ENCODE peak calls at places on chromosomes 13 and 19, in six cellular contexts. T is mucosa of descending colon, R is IMR-90, N is ovary, M is left lung, W is cardiac muscle cell. E is an unnamed sample. For H3K36me3, the result is how much of the 10 kb centered on the place peaks cover.

GRCh38 chr19:6047741-6048231 is 62.5 kb downstream of the RFX2 start:
- DNase-seq in T (no peak), R (peak), N (no peak), M (no peak), W (peak), E (no peak)

GRCh38 chr19:12649941-12650340 is 16.6 kb downstream of the MAN2B1 start:
- DNase-seq in T (no peak), R (no peak), N (no peak), M (no peak), W (no peak), E (no peak)

GRCh38 chr13:93002071-93002470 is 224.5 kb upstream of the GPC6 start:
- DNase-seq in T (no peak), R (no peak), N (no peak), M (no peak), W (no peak), E (no peak)

GRCh38 chr19:19751846-19752245 is 18.9 kb upstream of the ZNF14 start:
- DNase-seq in T (no peak), R (no peak), N (no peak), M (no peak), W (no peak), E (no peak)

GRCh38 chr19:12647490-12648071 is 19.0 kb downstream of the MAN2B1 start:
- DNase-seq in T (peak), R (no peak), N (peak), M (peak), W (no peak), E (no peak)

GRCh38 chr13:40072663-40073120 is 417.2 kb downstream of the COG6 start:
- DNase-seq in T (no peak), R (no peak), N (no peak), M (no peak), W (peak), E (no peak)

GRCh38 chr13:104043184-104043583 is 977.0 kb upstream of the SLC10A2 start:
- DNase-seq in T (no peak), R (peak), N (no peak), M (no peak), W (no peak), E (no peak)

GRCh38 chr19:3284759-3285646 is 60.5 kb downstream of the CELF5 start:
- DNase-seq in T (peak), R (peak), N (peak), M (peak), W (peak), E (no peak)

GRCh38 chr13:97261254-97262015 is 39.3 kb downstream of the MBNL2 start:
- DNase-seq in T (no peak), R (no peak), N (no peak), M (no peak), W (no peak), E (no peak)

DNA sequence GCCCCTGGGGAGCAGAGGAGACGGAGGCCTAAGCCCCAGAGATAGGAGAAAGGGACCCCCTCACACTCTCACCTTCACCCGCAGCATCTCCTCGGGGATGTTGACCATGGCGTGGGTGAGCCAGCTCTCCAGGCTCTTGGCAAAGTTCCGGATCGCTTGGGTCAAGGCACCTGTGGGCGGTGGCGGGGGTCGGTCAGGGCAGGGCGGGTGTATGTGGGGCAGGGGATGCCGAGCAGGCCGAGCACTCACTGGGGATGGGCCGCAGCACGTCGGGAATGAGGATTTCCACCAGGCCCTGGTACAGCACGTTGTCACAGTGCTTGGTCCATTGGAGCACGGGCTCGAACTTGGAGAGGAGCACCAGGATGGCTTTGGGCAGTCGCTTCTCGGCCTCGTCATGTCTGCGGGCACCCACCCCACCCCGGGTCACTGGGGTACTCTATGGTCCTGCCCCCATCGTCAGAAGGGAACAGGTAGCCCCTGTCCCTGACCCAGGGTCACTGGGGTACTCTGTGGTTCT is 13.1 kb downstream of the DCAF15 start:
- DNase-seq in T (no peak), R (no peak), N (no peak), M (no peak), W (no peak), E (no peak)
- H3K36me3 ChIP-seq in T (under half), R (under half), N (under half), M (under half), W (under half), E (under half)

GRCh38 chr19:18470153-18470552 is 32.2 kb upstream of the ISYNA1 start:
- DNase-seq in T (no peak), R (no peak), N (no peak), M (no peak), W (peak), E (no peak)

GRCh38 chr19:18467978-18468377 is 30.0 kb upstream of the ISYNA1 start:
- DNase-seq in T (no peak), R (no peak), N (no peak), M (no peak), W (no peak), E (no peak)

GRCh38 chr19:18468930-18469244 is 31.0 kb upstream of the ISYNA1 start:
- DNase-seq in T (no peak), R (no peak), N (no peak), M (no peak), W (no peak), E (no peak)

GRCh38 chr19:18469245-18470107 is 31.5 kb upstream of the ISYNA1 start:
- DNase-seq in T (no peak), R (peak), N (peak), M (peak), W (peak), E (no peak)

GRCh38 chr19:18468517-18468916 is 30.6 kb upstream of the ISYNA1 start:
- DNase-seq in T (peak), R (no peak), N (no peak), M (no peak), W (no peak), E (no peak)
- H3K36me3 ChIP-seq in T (under half), R (under half), N (under half), M (under half), W (under half), E (under half)

GRCh38 chr13:45511310-45512147 is 46.8 kb downstream of the COG3 start:
- DNase-seq in T (no peak), R (peak), N (no peak), M (no peak), W (peak), E (no peak)

GRCh38 chr13:45506811-45507210 is 42.1 kb downstream of the COG3 start:
- DNase-seq in T (no peak), R (no peak), N (no peak), M (no peak), W (no peak), E (no peak)

GRCh38 chr13:45512148-45512498 is 47.4 kb downstream of the COG3 start:
- DNase-seq in T (no peak), R (peak), N (no peak), M (no peak), W (no peak), E (no peak)

DNA sequence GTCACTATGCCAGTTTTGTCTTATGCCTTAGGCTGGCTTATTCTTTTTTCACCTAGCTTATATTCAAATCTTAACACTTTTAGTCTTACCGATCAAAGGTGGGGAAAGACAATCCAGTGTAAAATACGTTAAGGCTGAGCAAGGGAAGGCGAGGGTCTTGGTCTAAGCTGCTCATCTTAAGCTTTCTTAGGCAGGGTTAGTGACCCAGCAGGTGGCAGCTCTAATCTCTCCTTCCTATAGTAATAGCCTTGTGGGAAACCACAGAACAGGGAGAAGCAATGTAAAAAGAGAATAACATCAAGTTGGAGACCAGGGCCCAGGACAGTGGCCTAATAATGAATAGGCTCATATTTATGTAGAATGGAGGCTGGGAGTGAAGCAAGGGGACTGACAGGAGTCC is 45.9 kb downstream of the COG3 start:
- DNase-seq in T (no peak), R (no peak), N (no peak), M (no peak), W (no peak), E (no peak)
- H3K36me3 ChIP-seq in T (under half), R (under half), N (under half), M (under half), W (under half), E (under half)

DNA sequence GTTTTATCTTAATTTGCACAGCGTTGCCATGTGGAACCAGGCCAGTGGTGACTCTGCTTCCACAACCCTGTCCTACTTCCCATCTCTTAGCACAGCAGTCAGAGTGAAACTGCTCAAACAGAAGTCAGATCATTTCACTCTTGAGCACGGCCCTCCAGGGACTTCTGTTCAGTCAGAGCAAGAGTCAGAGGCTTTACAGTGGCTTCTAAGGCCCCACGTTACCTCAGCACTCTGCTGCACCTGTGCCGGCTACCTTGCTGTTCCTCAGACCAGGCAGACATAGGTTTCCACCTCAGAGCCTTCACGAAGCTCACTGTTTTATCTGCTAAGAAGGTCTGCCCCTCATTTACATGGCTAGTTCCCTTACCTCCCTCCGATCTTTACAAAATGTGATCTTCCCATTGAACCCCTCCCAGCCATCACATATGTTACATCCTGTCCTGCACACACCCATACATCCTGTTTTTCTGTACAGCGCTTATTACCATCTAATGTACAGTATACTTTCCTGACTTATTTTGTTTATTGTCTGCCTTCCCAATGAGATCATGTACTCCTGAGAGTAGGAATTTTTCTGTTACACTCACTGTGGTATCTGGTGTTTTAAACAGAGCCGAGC is 41.6 kb downstream of the TM9SF2 start:
- DNase-seq in T (no peak), R (no peak), N (no peak), M (no peak), W (no peak), E (no peak)
- H3K36me3 ChIP-seq in T (under half), R (under half), N (under half), M (under half), W (half or more), E (under half)

GRCh38 chr19:16535381-16535780 is 6.9 kb downstream of the CHERP start:
- DNase-seq in T (no peak), R (no peak), N (no peak), M (no peak), W (no peak), E (no peak)

GRCh38 chr19:16532440-16533273 is 9.6 kb downstream of the CHERP start:
- DNase-seq in T (no peak), R (no peak), N (no peak), M (no peak), W (no peak), E (no peak)

GRCh38 chr19:16540948-16541347 is 1.3 kb downstream of the CHERP start:
- DNase-seq in T (no peak), R (no peak), N (no peak), M (no peak), W (no peak), E (no peak)

GRCh38 chr19:16536130-16536529 is 6.1 kb downstream of the CHERP start:
- DNase-seq in T (no peak), R (no peak), N (no peak), M (no peak), W (no peak), E (no peak)

GRCh38 chr19:16537111-16537510 is 5.1 kb downstream of the CHERP start:
- DNase-seq in T (no peak), R (no peak), N (no peak), M (no peak), W (no peak), E (no peak)
- H3K36me3 ChIP-seq in T (under half), R (half or more), N (under half), M (under half), W (under half), E (half or more)

GRCh38 chr19:8367327-8368001 is 3.5 kb downstream of the ANGPTL4 start:
- DNase-seq in T (peak), R (peak), N (peak), M (peak), W (peak), E (peak)
- H3K36me3 ChIP-seq in T (under half), R (under half), N (under half), M (under half), W (under half), E (under half)

GRCh38 chr19:10815007-10815531 is 20.9 kb downstream of the TMED1 start:
- DNase-seq in T (no peak), R (no peak), N (no peak), M (no peak), W (no peak), E (no peak)

GRCh38 chr19:10809693-10810285 is 26.2 kb downstream of the TMED1 start:
- DNase-seq in T (no peak), R (no peak), N (no peak), M (no peak), W (no peak), E (no peak)

GRCh38 chr19:10812902-10813404 is 23.1 kb downstream of the TMED1 start:
- DNase-seq in T (no peak), R (peak), N (no peak), M (peak), W (no peak), E (peak)

GRCh38 chr19:10811391-10812111 is 24.5 kb downstream of the TMED1 start:
- DNase-seq in T (no peak), R (no peak), N (no peak), M (no peak), W (no peak), E (no peak)

GRCh38 chr19:10812196-10812595 is 23.8 kb downstream of the TMED1 start:
- DNase-seq in T (no peak), R (no peak), N (no peak), M (no peak), W (no peak), E (no peak)
- H3K36me3 ChIP-seq in T (under half), R (half or more), N (under half), M (under half), W (under half), E (under half)

DNA sequence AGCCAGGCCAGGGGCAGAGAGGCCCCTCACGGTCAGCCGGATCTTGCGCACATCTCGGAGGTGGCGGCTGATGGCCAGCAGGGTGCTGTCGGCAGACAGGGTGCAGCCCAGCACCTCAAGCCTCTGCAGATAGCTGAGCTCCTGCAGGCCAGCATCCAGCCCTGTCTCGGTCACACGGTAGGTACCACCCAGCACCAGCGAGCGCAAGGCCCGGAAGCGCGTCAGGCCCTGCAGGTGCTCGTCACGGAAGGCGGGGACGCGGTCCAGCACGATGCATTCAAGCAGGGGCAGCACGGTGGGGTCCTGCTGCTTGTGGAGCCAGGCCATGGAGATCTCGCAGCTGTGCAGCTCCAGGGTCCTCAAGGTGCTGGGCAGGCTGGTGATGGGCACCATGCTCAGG is 7.7 kb downstream of the FBXL12 start:
- DNase-seq in T (no peak), R (no peak), N (no peak), M (no peak), W (no peak), E (no peak)
- H3K36me3 ChIP-seq in T (under half), R (under half), N (under half), M (under half), W (under half), E (under half)

E was measured in thoracic aorta.